ENCODE peak calls at places on chromosomes 1 and 21, in ten cellular contexts. D is IMR-90, V is neural progenitor cell, L is GM23248, K is heart left ventricle, F is mammary epithelial cell, O is epithelial cell of prostate, U is upper lobe of right lung, A is fibroblast of lung, J is heart right ventricle. R is an unnamed sample.
A peak's percentile ranks its signal among the peaks of the same experiment; 100 is the strongest.

GRCh38 chr1:188782220-188782841 is 1695.3 kb downstream of the BRINP3 start:
- DNase-seq in U (no peak), D (peak; percentile 51), A (peak; percentile 47), O (peak; percentile 14), F (peak; percentile 46), L (peak; percentile 44), J (no peak), V (peak; percentile 83), K (no peak), R (no peak)

GRCh38 chr1:1124786-1125642 is 9.1 kb upstream of the C1orf159 start:
- DNase-seq in K (no peak), L (peak; percentile 18), D (no peak), F (no peak), O (no peak), J (no peak), V (no peak), U (no peak), A (no peak), R (no peak)

GRCh38 chr21:31710586-31710985 is 21.3 kb downstream of the SCAF4 start:
- DNase-seq in U (no peak), V (no peak), O (no peak), K (no peak), L (peak; percentile 74), A (peak; percentile 87), D (peak; percentile 82), J (no peak), F (no peak), R (no peak)

GRCh38 chr21:38400195-38400695 is 98.0 kb downstream of the ERG start:
- DNase-seq in O (no peak), D (no peak), V (peak; percentile 76), J (no peak), A (no peak), F (no peak), K (no peak), U (no peak), L (no peak), R (no peak)

GRCh38 chr1:18725231-18725895 is 94.7 kb downstream of the PAX7 start:
- DNase-seq in A (no peak), V (peak; percentile 74), J (no peak), U (no peak), O (no peak), K (no peak), L (no peak), D (no peak), F (no peak), R (no peak)

GRCh38 chr1:105544475-105544874 is 1512.0 kb upstream of the PRMT6 start:
- DNase-seq in L (peak; percentile 70), J (no peak), F (peak; percentile 0), V (no peak), A (peak; percentile 16), O (no peak), K (no peak), U (no peak), D (peak; percentile 15), R (no peak)

GRCh38 chr1:97832490-97832889 is 88.3 kb downstream of the DPYD start:
- DNase-seq in K (peak; percentile 45), U (no peak), O (no peak), L (no peak), A (peak; percentile 43), V (no peak), D (no peak), J (peak; percentile 25), F (no peak), R (no peak)

GRCh38 chr1:7248828-7249227 is 463.6 kb downstream of the CAMTA1 start:
- DNase-seq in U (no peak), F (no peak), J (no peak), D (no peak), V (no peak), A (no peak), L (no peak), O (no peak), K (no peak), R (no peak)

GRCh38 chr1:9655836-9656235 is 4.3 kb downstream of the PIK3CD start:
- DNase-seq in K (no peak), D (no peak), A (no peak), U (no peak), F (no peak), O (no peak), L (no peak), V (no peak), J (no peak), R (no peak)

GRCh38 chr1:121546830-121547680 is 362.3 kb downstream of the SRGAP2C start:
- DNase-seq in F (peak; percentile 6), J (no peak), D (no peak), V (no peak), U (no peak), A (peak; percentile 54), K (no peak), O (peak; percentile 60), L (peak; percentile 4), R (no peak)

GRCh38 chr21:37475186-37475868 is 108.8 kb downstream of the DYRK1A start:
- DNase-seq in O (no peak), F (no peak), L (no peak), A (no peak), V (no peak), D (no peak), J (no peak), U (no peak), K (no peak), R (no peak)

GRCh38 chr21:43363506-43364260 is 63.2 kb downstream of the SIK1 start:
- DNase-seq in A (no peak), D (no peak), O (no peak), U (no peak), V (no peak), K (no peak), F (no peak), J (peak; percentile 17), L (no peak), R (no peak)

GRCh38 chr21:43361493-43362296 is 65.2 kb downstream of the SIK1 start:
- DNase-seq in J (peak; percentile 62), F (peak; percentile 93), U (no peak), A (no peak), L (peak; percentile 75), D (peak; percentile 79), V (no peak), K (peak; percentile 84), O (peak; percentile 76), R (no peak)

GRCh38 chr21:43362928-43363314 is 64.0 kb downstream of the SIK1 start:
- DNase-seq in U (no peak), A (peak; percentile 74), F (no peak), O (no peak), V (no peak), L (no peak), J (peak; percentile 3), D (no peak), K (no peak), R (no peak)

GRCh38 chr21:43361127-43361492 is 65.8 kb downstream of the SIK1 start:
- DNase-seq in A (no peak), J (peak; percentile 60), K (peak; percentile 74), V (no peak), L (peak; percentile 74), F (peak; percentile 50), U (no peak), D (peak; percentile 63), O (no peak), R (no peak)

DNA sequence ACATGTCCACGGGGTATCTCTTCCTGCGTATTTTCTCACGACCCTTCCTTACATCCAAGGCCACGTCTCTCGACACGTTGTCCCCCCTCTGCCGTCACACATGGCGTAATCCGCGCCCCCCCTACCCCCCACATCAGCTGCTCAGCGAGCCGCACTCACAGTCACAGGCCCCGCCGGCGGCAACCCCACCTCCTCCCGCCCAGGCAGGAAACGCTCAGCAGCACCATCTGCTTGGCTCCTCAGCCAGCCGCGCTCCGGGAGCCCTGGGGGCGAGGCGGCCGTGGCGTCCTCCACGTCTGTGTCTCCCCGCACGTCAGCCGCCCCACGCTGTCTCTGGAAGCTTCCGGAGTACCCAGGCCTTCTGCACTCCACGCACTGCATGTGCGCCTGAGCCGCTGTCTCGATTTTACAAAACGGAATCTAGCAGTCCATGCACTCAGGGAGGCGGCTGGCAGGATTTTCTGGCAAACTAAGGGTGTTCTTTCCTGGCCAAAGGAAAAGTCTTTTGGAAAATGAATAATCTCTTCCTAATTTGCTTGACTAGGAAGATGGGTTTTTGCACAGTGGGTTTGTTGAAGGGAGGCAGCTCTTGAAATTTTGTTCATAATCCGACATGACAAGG is 64.5 kb downstream of the SIK1 start:
- DNase-seq in F (peak; percentile 68), K (peak; percentile 88), U (peak; percentile 80), D (peak; percentile 86), O (no peak), V (peak; percentile 48), J (peak; percentile 83), A (peak; percentile 71), L (peak; percentile 88), R (no peak)
- H3K27ac ChIP-seq in F (peak overlapping the region; percentile 95), K (peak overlapping the region; percentile 95), U (peak overlapping the region; percentile 83), D (peak overlapping the region; percentile 80), O (peak overlapping the region; percentile 93), V (no peak overlapping the region), J (peak overlapping the region; percentile 84), A (peak overlapping the region; percentile 92), L (peak overlapping the region; percentile 92), R (peak overlapping the region; percentile 82)

GRCh38 chr1:26814893-26815292 is 11.6 kb upstream of the ZDHHC18 start:
- DNase-seq in J (no peak), A (no peak), V (no peak), U (no peak), K (no peak), O (no peak), F (no peak), D (no peak), L (no peak), R (no peak)

GRCh38 chr1:26811057-26811456 is 15.4 kb upstream of the ZDHHC18 start:
- DNase-seq in V (no peak), L (no peak), J (no peak), K (no peak), D (no peak), O (no peak), F (no peak), A (no peak), U (no peak), R (no peak)

GRCh38 chr1:26814377-26814776 is 12.1 kb upstream of the ZDHHC18 start:
- DNase-seq in U (no peak), K (no peak), L (no peak), D (no peak), O (no peak), J (no peak), V (no peak), F (no peak), A (no peak), R (no peak)

GRCh38 chr1:26811708-26812107 is 14.8 kb upstream of the ZDHHC18 start:
- DNase-seq in U (no peak), V (no peak), F (no peak), A (no peak), D (no peak), J (no peak), L (no peak), O (no peak), K (no peak), R (no peak)
- H3K27ac ChIP-seq in U (no peak overlapping the region), V (no peak overlapping the region), F (no peak overlapping the region), A (no peak overlapping the region), D (no peak overlapping the region), J (no peak overlapping the region), L (no peak overlapping the region), O (no peak overlapping the region), K (no peak overlapping the region), R (no peak overlapping the region)

GRCh38 chr1:14949836-14950674 is 203.5 kb upstream of the TMEM51 start:
- DNase-seq in L (no peak), O (no peak), U (no peak), K (no peak), D (no peak), A (no peak), V (peak; percentile 47), F (no peak), J (no peak), R (no peak)
- H3K27ac ChIP-seq in L (no peak overlapping the region), O (no peak overlapping the region), U (no peak overlapping the region), K (no peak overlapping the region), D (no peak overlapping the region), A (no peak overlapping the region), V (peak overlapping the region; percentile 37), F (no peak overlapping the region), J (no peak overlapping the region), R (no peak overlapping the region)

GRCh38 chr1:190615818-190616217 is 138.2 kb upstream of the BRINP3 start:
- DNase-seq in D (no peak), L (no peak), K (no peak), F (no peak), O (no peak), J (no peak), A (no peak), V (no peak), U (no peak), R (no peak)
- H3K27ac ChIP-seq in D (no peak overlapping the region), L (no peak overlapping the region), K (no peak overlapping the region), F (no peak overlapping the region), O (no peak overlapping the region), J (no peak overlapping the region), A (no peak overlapping the region), V (no peak overlapping the region), U (no peak overlapping the region), R (no peak overlapping the region)

R was measured in caudate nucleus.